ENCODE peak calls at places on chromosomes 4 and X, in five cellular contexts. S is NB4, A is lower lobe of right lung, I is T-helper 9 cell, L is posterior cingulate gyrus. D is an unnamed sample.

GRCh38 chr4:152771736-152772533 is 7.6 kb downstream of the TIGD4 start:
- DNase-seq in S (no peak), A (no peak), I (no peak), L (no peak), D (no peak)

GRCh38 chr4:19130836-19131235 is 1109.3 kb upstream of the LCORL start:
- DNase-seq in S (no peak), A (no peak), I (no peak), L (no peak), D (no peak)

GRCh38 chr4:185721190-185721948 is 90.6 kb downstream of the SORBS2 start:
- DNase-seq in S (no peak), A (no peak), I (no peak), L (no peak), D (no peak)

GRCh38 chrX:102765794-102766193 is 45.3 kb downstream of the GPRASP3 start:
- DNase-seq in S (no peak), A (no peak), I (no peak), L (no peak), D (no peak)

GRCh38 chrX:48957477-48957826 is at the start of gene OTUD5:
- DNase-seq in S (peak), A (peak), I (peak), L (peak), D (no peak)

GRCh38 chr4:78625073-78625472 is 73.5 kb downstream of the ANXA3 start:
- DNase-seq in S (no peak), A (no peak), I (no peak), L (no peak), D (no peak)

GRCh38 chr4:1789552-1789951 is 3.5 kb upstream of the FGFR3 start:
- DNase-seq in S (no peak), A (no peak), I (no peak), L (no peak), D (no peak)

GRCh38 chr4:139901516-139902327 is 236.1 kb downstream of the MGST2 start:
- DNase-seq in S (no peak), A (no peak), I (no peak), L (no peak), D (no peak)

GRCh38 chr4:39576268-39576667 is 49.0 kb upstream of the UGDH start:
- DNase-seq in S (peak), A (no peak), I (no peak), L (no peak), D (no peak)

GRCh38 chrX:100654256-100654655 is 10.3 kb downstream of the SRPX2 start:
- DNase-seq in S (peak), A (no peak), I (no peak), L (no peak), D (no peak)

GRCh38 chr4:145315828-145316227 is 135.4 kb upstream of the OTUD4 start:
- DNase-seq in S (no peak), A (no peak), I (no peak), L (no peak), D (no peak)

GRCh38 chr4:5341151-5341925 is 290.1 kb downstream of the STK32B start:
- DNase-seq in S (no peak), A (no peak), I (no peak), L (no peak), D (no peak)

GRCh38 chr4:30802622-30803323 is 82.6 kb downstream of the PCDH7 start:
- DNase-seq in S (no peak), A (no peak), I (no peak), L (no peak), D (no peak)